ENCODE peak calls at places on chromosomes 5 and 9, in four cellular contexts. One of them, this sample, is unnamed.
A peak's percentile ranks its signal among the peaks of the same experiment; 100 is the strongest.

GRCh38 chr5:72623936-72624335 is 116.7 kb upstream of the ZNF366 start:
- DNase-seq in adrenal gland: no peak
- DNase-seq in cardiac fibroblast: no peak
- DNase-seq in sigmoid colon: no peak
- DNase-seq in this sample: no peak

GRCh38 chr5:3350781-3351180 is 244.9 kb upstream of the IRX1 start:
- DNase-seq in sigmoid colon: peak; percentile 34
- DNase-seq in adrenal gland: no peak
- DNase-seq in cardiac fibroblast: no peak
- DNase-seq in this sample: no peak

GRCh38 chr5:72032769-72033168 is 74.5 kb upstream of the MAP1B start:
- DNase-seq in sigmoid colon: no peak
- DNase-seq in adrenal gland: no peak
- DNase-seq in cardiac fibroblast: no peak
- DNase-seq in this sample: no peak

GRCh38 chr9:91751922-91752321 is 198.1 kb downstream of the ROR2 start:
- DNase-seq in sigmoid colon: no peak
- DNase-seq in cardiac fibroblast: peak; percentile 67
- DNase-seq in adrenal gland: no peak
- DNase-seq in this sample: no peak

GRCh38 chr9:90970603-90971002 is 169.0 kb downstream of the SYK start:
- DNase-seq in cardiac fibroblast: no peak
- DNase-seq in adrenal gland: no peak
- DNase-seq in sigmoid colon: peak; percentile 72
- DNase-seq in this sample: no peak

GRCh38 chr9:130430734-130431535 is 13.8 kb upstream of the ASS1 start:
- DNase-seq in adrenal gland: no peak
- DNase-seq in sigmoid colon: no peak
- DNase-seq in cardiac fibroblast: no peak
- DNase-seq in this sample: no peak

GRCh38 chr9:82488319-82488701 is 499.7 kb downstream of the SPATA31D1 start:
- DNase-seq in adrenal gland: no peak
- DNase-seq in sigmoid colon: no peak
- DNase-seq in cardiac fibroblast: peak; percentile 5
- DNase-seq in this sample: no peak

GRCh38 chr5:175652741-175653663 is 4.9 kb upstream of the HRH2 start:
- DNase-seq in sigmoid colon: no peak
- DNase-seq in cardiac fibroblast: no peak
- DNase-seq in adrenal gland: no peak
- DNase-seq in this sample: no peak

GRCh38 chr9:112086627-112087026 is 88.5 kb downstream of the SUSD1 start:
- DNase-seq in cardiac fibroblast: peak; percentile 55
- DNase-seq in adrenal gland: no peak
- DNase-seq in sigmoid colon: no peak
- DNase-seq in this sample: no peak

GRCh38 chr9:123048748-123049147 is 15.3 kb downstream of the GPR21 start:
- DNase-seq in adrenal gland: no peak
- DNase-seq in sigmoid colon: no peak
- DNase-seq in cardiac fibroblast: peak; percentile 73
- DNase-seq in this sample: no peak

GRCh38 chr5:7762267-7762666 is 88.7 kb downstream of the CFAP90 start:
- DNase-seq in adrenal gland: no peak
- DNase-seq in cardiac fibroblast: no peak
- DNase-seq in sigmoid colon: no peak
- DNase-seq in this sample: no peak

GRCh38 chr5:69454460-69455249 is 37.9 kb upstream of the OCLN start:
- DNase-seq in sigmoid colon: no peak
- DNase-seq in cardiac fibroblast: no peak
- DNase-seq in adrenal gland: no peak
- DNase-seq in this sample: no peak

GRCh38 chr5:169223595-169223953 is 77.4 kb downstream of the SLIT3 start:
- DNase-seq in cardiac fibroblast: no peak
- DNase-seq in adrenal gland: peak; percentile 27
- DNase-seq in sigmoid colon: no peak
- DNase-seq in this sample: no peak

GRCh38 chr5:95644351-95645042 is 2.1 kb upstream of the RFESD start:
- DNase-seq in adrenal gland: peak; percentile 42
- DNase-seq in sigmoid colon: peak; percentile 80
- DNase-seq in cardiac fibroblast: peak; percentile 72
- DNase-seq in this sample: no peak

GRCh38 chr5:75044406-75044805 is 8.0 kb downstream of the GCNT4 start:
- DNase-seq in adrenal gland: peak; percentile 90
- DNase-seq in sigmoid colon: no peak
- DNase-seq in cardiac fibroblast: no peak
- DNase-seq in this sample: no peak

GRCh38 chr9:114157516-114158176 is 2.3 kb downstream of the COL27A1 start:
- DNase-seq in adrenal gland: no peak
- DNase-seq in sigmoid colon: no peak
- DNase-seq in cardiac fibroblast: no peak
- DNase-seq in this sample: no peak

GRCh38 chr9:114037961-114038723 is 40.0 kb downstream of the AMBP start:
- DNase-seq in sigmoid colon: peak; percentile 32
- DNase-seq in adrenal gland: no peak
- DNase-seq in cardiac fibroblast: no peak
- DNase-seq in this sample: no peak

GRCh38 chr9:124218438-124219289 is 39.1 kb upstream of the NEK6 start:
- DNase-seq in adrenal gland: peak; percentile 63
- DNase-seq in sigmoid colon: peak; percentile 74
- DNase-seq in cardiac fibroblast: peak; percentile 45
- DNase-seq in this sample: peak; percentile 76

GRCh38 chr5:124819201-124819600 is 72.8 kb upstream of the ZNF608 start:
- DNase-seq in cardiac fibroblast: no peak
- DNase-seq in sigmoid colon: no peak
- DNase-seq in adrenal gland: no peak
- DNase-seq in this sample: no peak

GRCh38 chr5:38468202-38468656 is 88.2 kb downstream of the LIFR start:
- DNase-seq in adrenal gland: no peak
- DNase-seq in cardiac fibroblast: peak; percentile 85
- DNase-seq in sigmoid colon: peak; percentile 82
- DNase-seq in this sample: no peak

GRCh38 chr5:127995556-127995955 is 88.0 kb upstream of the SLC12A2 start:
- DNase-seq in sigmoid colon: no peak
- DNase-seq in cardiac fibroblast: peak; percentile 65
- DNase-seq in adrenal gland: peak; percentile 38
- DNase-seq in this sample: no peak

GRCh38 chr5:20286512-20286911 is 298.5 kb upstream of the CDH18 start:
- DNase-seq in sigmoid colon: no peak
- DNase-seq in cardiac fibroblast: peak; percentile 65
- DNase-seq in adrenal gland: no peak
- DNase-seq in this sample: no peak

GRCh38 chr5:5523066-5523505 is 100.6 kb downstream of the ICE1 start:
- DNase-seq in adrenal gland: no peak
- DNase-seq in cardiac fibroblast: no peak
- DNase-seq in sigmoid colon: no peak
- DNase-seq in this sample: no peak

GRCh38 chr5:136133416-136134383 is 1.1 kb downstream of the SMAD5 start:
- DNase-seq in adrenal gland: peak; percentile 65
- DNase-seq in sigmoid colon: peak; percentile 78
- DNase-seq in cardiac fibroblast: peak; percentile 83
- DNase-seq in this sample: no peak

GRCh38 chr5:122311888-122312669 is at the start of gene SNCAIP:
- DNase-seq in sigmoid colon: peak; percentile 78
- DNase-seq in cardiac fibroblast: peak; percentile 48
- DNase-seq in adrenal gland: peak; percentile 34
- DNase-seq in this sample: peak; percentile 75

GRCh38 chr5:122313001-122313402 is 965 bp downstream of the SNCAIP start:
- DNase-seq in sigmoid colon: no peak
- DNase-seq in cardiac fibroblast: peak; percentile 48
- DNase-seq in adrenal gland: no peak
- DNase-seq in this sample: peak; percentile 65

GRCh38 chr5:122313941-122314340 is 1.9 kb downstream of the SNCAIP start:
- DNase-seq in sigmoid colon: no peak
- DNase-seq in cardiac fibroblast: no peak
- DNase-seq in adrenal gland: no peak
- DNase-seq in this sample: no peak

GRCh38 chr5:122311400-122311887 is 593 bp upstream of the SNCAIP start:
- DNase-seq in cardiac fibroblast: peak; percentile 8
- DNase-seq in adrenal gland: no peak
- DNase-seq in sigmoid colon: no peak
- DNase-seq in this sample: no peak

GRCh38 chr5:122312670-122312988 is 592 bp downstream of the SNCAIP start:
- DNase-seq in cardiac fibroblast: peak; percentile 34
- DNase-seq in adrenal gland: peak; percentile 16
- DNase-seq in sigmoid colon: no peak
- DNase-seq in this sample: peak; percentile 66
- H3K4me3 ChIP-seq in cardiac fibroblast: peak overlapping the region; percentile 57
- H3K4me3 ChIP-seq in adrenal gland: peak overlapping the region; percentile 11
- H3K4me3 ChIP-seq in sigmoid colon: peak overlapping the region; percentile 70
- H3K4me3 ChIP-seq in this sample: peak overlapping the region; percentile 58

GRCh38 chr5:141039517-141039916 is 11.7 kb upstream of the PCDHB1 start:
- DNase-seq in sigmoid colon: no peak
- DNase-seq in adrenal gland: no peak
- DNase-seq in cardiac fibroblast: no peak
- DNase-seq in this sample: no peak

GRCh38 chr5:141041427-141041785 is 9.8 kb upstream of the PCDHB1 start:
- DNase-seq in adrenal gland: no peak
- DNase-seq in cardiac fibroblast: no peak
- DNase-seq in sigmoid colon: no peak
- DNase-seq in this sample: no peak

GRCh38 chr5:141040093-141040762 is 10.9 kb upstream of the PCDHB1 start:
- DNase-seq in sigmoid colon: no peak
- DNase-seq in cardiac fibroblast: peak; percentile 5
- DNase-seq in adrenal gland: peak; percentile 13
- DNase-seq in this sample: peak; percentile 82

GRCh38 chr5:141039061-141039460 is 12.1 kb upstream of the PCDHB1 start:
- DNase-seq in sigmoid colon: no peak
- DNase-seq in adrenal gland: no peak
- DNase-seq in cardiac fibroblast: no peak
- DNase-seq in this sample: no peak

GRCh38 chr5:141040763-141041426 is 10.3 kb upstream of the PCDHB1 start:
- DNase-seq in cardiac fibroblast: peak; percentile 56
- DNase-seq in sigmoid colon: peak; percentile 96
- DNase-seq in adrenal gland: peak; percentile 86
- DNase-seq in this sample: peak; percentile 95
- H3K4me3 ChIP-seq in cardiac fibroblast: no peak overlapping the region
- H3K4me3 ChIP-seq in sigmoid colon: peak overlapping the region; percentile 39
- H3K4me3 ChIP-seq in adrenal gland: no peak overlapping the region
- H3K4me3 ChIP-seq in this sample: peak overlapping the region; percentile 47

GRCh38 chr9:121720992-121721350 is 69.5 kb downstream of the DAB2IP start:
- DNase-seq in cardiac fibroblast: no peak
- DNase-seq in sigmoid colon: no peak
- DNase-seq in adrenal gland: no peak
- DNase-seq in this sample: no peak

GRCh38 chr9:121717141-121717749 is 65.8 kb downstream of the DAB2IP start:
- DNase-seq in cardiac fibroblast: no peak
- DNase-seq in sigmoid colon: no peak
- DNase-seq in adrenal gland: no peak
- DNase-seq in this sample: no peak

GRCh38 chr9:121718501-121718900 is 67.1 kb downstream of the DAB2IP start:
- DNase-seq in adrenal gland: no peak
- DNase-seq in cardiac fibroblast: no peak
- DNase-seq in sigmoid colon: no peak
- DNase-seq in this sample: no peak

GRCh38 chr9:121720311-121720991 is 69.0 kb downstream of the DAB2IP start:
- DNase-seq in sigmoid colon: no peak
- DNase-seq in cardiac fibroblast: no peak
- DNase-seq in adrenal gland: no peak
- DNase-seq in this sample: no peak

DNA sequence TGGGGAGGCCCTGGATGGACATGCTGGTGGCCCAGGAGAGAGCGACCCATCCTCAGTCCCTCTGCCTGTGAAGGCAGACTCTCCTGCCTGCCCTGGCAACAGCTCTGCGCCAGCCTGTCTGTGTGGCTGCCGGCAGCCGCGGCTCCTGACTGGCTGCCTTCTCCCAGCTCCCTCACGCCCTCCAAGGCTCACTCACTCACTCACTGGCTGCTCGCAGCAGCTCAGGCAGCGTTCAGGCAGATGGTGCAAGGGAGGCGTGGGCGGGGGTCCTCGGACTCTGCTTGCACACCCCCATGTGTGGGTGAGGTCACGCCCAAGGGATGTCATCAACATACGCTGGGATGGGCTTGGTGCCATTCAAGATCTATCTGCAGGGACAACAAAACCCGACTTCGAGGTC is 66.6 kb downstream of the DAB2IP start:
- DNase-seq in sigmoid colon: peak; percentile 81
- DNase-seq in adrenal gland: peak; percentile 75
- DNase-seq in cardiac fibroblast: peak; percentile 51
- DNase-seq in this sample: no peak
- H3K4me3 ChIP-seq in sigmoid colon: no peak overlapping the region
- H3K4me3 ChIP-seq in adrenal gland: no peak overlapping the region
- H3K4me3 ChIP-seq in cardiac fibroblast: no peak overlapping the region
- H3K4me3 ChIP-seq in this sample: no peak overlapping the region

DNA sequence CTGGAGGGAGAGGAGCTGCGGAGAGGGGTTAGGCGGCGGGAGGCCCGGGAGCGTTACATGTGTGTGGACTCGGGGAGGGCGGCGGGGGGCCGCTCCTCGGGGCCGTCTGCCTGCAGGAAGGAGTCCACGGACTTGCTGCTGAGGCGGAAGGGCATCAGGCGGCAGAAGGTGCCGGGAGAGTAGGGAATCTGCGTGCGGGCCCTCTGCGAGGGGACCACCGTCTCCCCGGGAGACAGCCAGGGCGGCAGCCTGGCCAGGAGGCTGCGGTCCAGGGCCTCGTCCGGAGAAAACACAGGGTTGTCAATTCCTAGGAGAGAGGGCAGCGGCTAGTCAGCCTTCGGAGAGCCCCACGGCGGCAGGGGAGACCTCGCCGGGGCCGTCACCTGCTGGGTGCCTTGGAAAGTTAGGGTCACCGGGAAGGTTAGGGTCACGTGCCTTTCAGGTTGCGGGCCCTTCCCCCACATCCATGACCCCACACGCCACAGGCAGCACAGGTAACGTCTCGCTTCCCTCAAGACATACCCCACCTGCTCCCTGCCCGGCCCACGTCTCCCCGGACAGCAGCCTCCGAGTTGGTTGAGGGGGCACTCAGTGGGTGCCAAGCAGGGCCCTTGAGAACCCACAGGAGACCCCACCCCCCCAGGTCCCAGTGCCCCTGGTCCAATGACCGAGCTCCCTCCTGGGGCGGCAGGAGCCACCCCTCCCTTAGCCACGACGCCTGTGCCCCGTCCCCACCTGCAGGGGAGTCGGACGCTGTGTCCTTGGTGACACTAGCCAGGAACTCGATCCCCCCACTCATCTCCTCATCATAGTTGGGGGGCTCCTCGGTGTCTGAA is 32.1 kb downstream of the EXOC3 start:
- DNase-seq in sigmoid colon: peak; percentile 69
- DNase-seq in cardiac fibroblast: peak; percentile 22
- DNase-seq in adrenal gland: peak; percentile 13
- DNase-seq in this sample: peak; percentile 68
- H3K4me3 ChIP-seq in sigmoid colon: peak overlapping the region; percentile 93
- H3K4me3 ChIP-seq in cardiac fibroblast: peak overlapping the region; percentile 21
- H3K4me3 ChIP-seq in adrenal gland: no peak overlapping the region
- H3K4me3 ChIP-seq in this sample: peak overlapping the region; percentile 35

GRCh38 chr5:139475865-139476651 is 5.3 kb downstream of the SMIM33 start:
- DNase-seq in cardiac fibroblast: no peak
- DNase-seq in adrenal gland: no peak
- DNase-seq in sigmoid colon: no peak
- DNase-seq in this sample: no peak
- H3K4me3 ChIP-seq in cardiac fibroblast: no peak overlapping the region
- H3K4me3 ChIP-seq in adrenal gland: no peak overlapping the region
- H3K4me3 ChIP-seq in sigmoid colon: no peak overlapping the region
- H3K4me3 ChIP-seq in this sample: no peak overlapping the region

This sample was measured in upper lobe of right lung.